ENCODE peak calls at places on chromosomes 12 and 14, in seven cellular contexts. K is HTR-8/SVneo, C is H7, Q is GDM1, D is mucosa of gallbladder, P is lung, J is fibroblast of mammary gland. O is an unnamed sample.

GRCh38 chr12:4441355-4442330 is 4.0 kb downstream of the FGF6 start:
- DNase-seq in P (peak), C (peak), Q (no peak), D (peak), J (no peak), K (no peak), O (no peak)

GRCh38 chr14:99564256-99564902 is 39.6 kb downstream of the CCDC85C start:
- DNase-seq in J (peak), C (no peak), D (peak), P (no peak), Q (no peak), K (no peak), O (peak)

GRCh38 chr12:119528241-119528640 is 65.3 kb upstream of the TMEM233 start:
- DNase-seq in D (no peak), C (peak), J (peak), P (no peak), K (no peak), Q (no peak), O (no peak)

GRCh38 chr12:57541717-57542116 is 5.3 kb downstream of the DCTN2 start:
- DNase-seq in D (no peak), Q (no peak), C (no peak), K (no peak), P (no peak), J (no peak), O (no peak)

GRCh38 chr12:32273063-32273521 is 126.3 kb upstream of the FGD4 start:
- DNase-seq in D (no peak), Q (no peak), J (peak), K (no peak), C (no peak), P (no peak), O (no peak)

GRCh38 chr12:95763809-95764253 is 26.7 kb downstream of the NTN4 start:
- DNase-seq in J (peak), K (peak), Q (no peak), D (no peak), P (no peak), C (no peak), O (peak)

GRCh38 chr12:6627598-6627997 is 8.2 kb downstream of the LPAR5 start:
- DNase-seq in Q (no peak), P (no peak), K (no peak), C (no peak), D (no peak), J (no peak), O (no peak)

GRCh38 chr14:97946291-97946690 is 1149.1 kb downstream of the VRK1 start:
- DNase-seq in P (no peak), J (no peak), D (no peak), K (no peak), Q (no peak), C (peak), O (no peak)

GRCh38 chr14:81219821-81220487 is 805 bp downstream of the GTF2A1 start:
- DNase-seq in P (peak), K (no peak), D (peak), Q (no peak), C (peak), J (peak), O (peak)

GRCh38 chr14:100773331-100774163 is 46.9 kb downstream of the DLK1 start:
- DNase-seq in J (no peak), C (peak), Q (no peak), K (no peak), P (no peak), D (no peak), O (peak)

GRCh38 chr14:92645841-92646478 is 102.5 kb downstream of the LGMN start:
- DNase-seq in Q (no peak), C (no peak), K (no peak), P (no peak), D (no peak), J (peak), O (no peak)

GRCh38 chr12:121128908-121129704 is 3.6 kb upstream of the P2RX7 start:
- DNase-seq in K (no peak), P (peak), C (peak), Q (peak), D (peak), J (peak), O (peak)

GRCh38 chr14:103067231-103067954 is 10.0 kb upstream of the CDC42BPB start:
- DNase-seq in J (peak), D (no peak), Q (no peak), C (no peak), K (no peak), P (no peak), O (no peak)

GRCh38 chr14:24334431-24335271 is at the start of gene ADCY4:
- DNase-seq in D (no peak), Q (no peak), J (no peak), K (no peak), P (no peak), C (peak), O (peak)

GRCh38 chr14:89221109-89221508 is 195.9 kb downstream of the FOXN3 start:
- DNase-seq in C (no peak), K (peak), P (no peak), J (peak), Q (no peak), D (no peak), O (no peak)

GRCh38 chr12:67471810-67472209 is 176.7 kb upstream of the DYRK2 start:
- DNase-seq in P (no peak), K (no peak), Q (no peak), J (no peak), D (no peak), C (no peak), O (peak)

GRCh38 chr12:1013618-1014489 is 22.8 kb downstream of the ERC1 start:
- DNase-seq in K (no peak), P (no peak), Q (no peak), J (peak), D (no peak), C (no peak), O (no peak)

GRCh38 chr12:53070901-53071492 is 8.2 kb downstream of the SPRYD3 start:
- DNase-seq in P (peak), K (no peak), J (no peak), Q (no peak), D (no peak), C (peak), O (no peak)

GRCh38 chr12:319116-319515 is 56.5 kb upstream of the SLC6A13 start:
- DNase-seq in P (no peak), K (no peak), J (no peak), D (no peak), Q (no peak), C (no peak), O (no peak)

GRCh38 chr14:51962678-51963077 is 26.7 kb upstream of the RTRAF start:
- DNase-seq in C (no peak), P (no peak), J (peak), K (no peak), Q (no peak), D (no peak), O (no peak)

GRCh38 chr12:92080390-92081285 is 65.0 kb downstream of the BTG1 start:
- DNase-seq in Q (no peak), P (no peak), D (no peak), K (peak), J (peak), C (no peak), O (no peak)

O was measured in heart left ventricle.